ENCODE peak calls at places on chromosomes 6 and 20, in six cellular contexts. P is NCI-H510A treated with DMSO at 0.1 percent for 48 hours; F is stimulated activated CD4-positive, alpha-beta T cell treated with anti-CD3 and anti-CD28 coated beads, Interleukin-1b, Interleukin-23, amount 100 ng/mL, for 24 hours; A is D341Med; T is HS-27A; R is NCI-H1092. W is an unnamed sample.

GRCh38 chr20:51661609-51662178 is 106.5 kb downstream of the ATP9A start:
- DNase-seq in P (no peak), F (peak; percentile 8), A (no peak), T (no peak), R (no peak), W (no peak)

GRCh38 chr20:4722571-4722970 is 862 bp downstream of the PRND start:
- DNase-seq in P (no peak), F (no peak), A (no peak), T (no peak), R (no peak), W (no peak)

GRCh38 chr20:7772376-7772775 is 167.9 kb downstream of the HAO1 start:
- DNase-seq in P (peak; percentile 70), F (no peak), A (no peak), T (no peak), R (no peak), W (no peak)

GRCh38 chr6:169997930-169998218 is 246.5 kb downstream of the ERMARD start:
- DNase-seq in P (no peak), F (no peak), A (no peak), T (no peak), R (no peak), W (no peak)

GRCh38 chr6:6004147-6004995 is 2.4 kb downstream of the NRN1 start:
- DNase-seq in P (no peak), F (no peak), A (peak; percentile 57), T (no peak), R (no peak), W (no peak)

GRCh38 chr6:84553527-84553926 is 210.9 kb downstream of the TBX18 start:
- DNase-seq in P (no peak), F (no peak), A (no peak), T (no peak), R (no peak), W (no peak)

GRCh38 chr6:36754582-36755434 is 57.2 kb downstream of the RAB44 start:
- DNase-seq in P (peak; percentile 56), F (no peak), A (no peak), T (no peak), R (no peak), W (no peak)

GRCh38 chr6:158564243-158565121 is 4.6 kb downstream of the TMEM181 start:
- DNase-seq in P (no peak), F (no peak), A (no peak), T (no peak), R (no peak), W (no peak)

GRCh38 chr6:52881662-52881995 is 27.9 kb downstream of the GSTA3 start:
- DNase-seq in P (no peak), F (no peak), A (no peak), T (no peak), R (no peak), W (no peak)

GRCh38 chr6:89690944-89691324 is 52.4 kb upstream of the LYRM2 start:
- DNase-seq in P (no peak), F (no peak), A (no peak), T (no peak), R (no peak), W (no peak)

W was measured in occipital lobe.